ENCODE peak calls at places on chromosomes 12 and 14, in five cellular contexts. D, O, F, U and C are unnamed samples.

GRCh38 chr12:63845726-63846125 is 1.2 kb downstream of the SRGAP1 start:
- DNase-seq in D (no peak), O (no peak), F (peak), U (no peak), C (no peak)

GRCh38 chr14:65565948-65566347 is 153.4 kb downstream of the FUT8 start:
- DNase-seq in D (no peak), O (no peak), F (peak), U (no peak), C (no peak)

GRCh38 chr14:79544671-79545070 is 666.6 kb downstream of the DIO2 start:
- DNase-seq in D (no peak), O (no peak), F (peak), U (no peak), C (no peak)

GRCh38 chr14:51834218-51834617 is 26.2 kb upstream of the GNG2 start:
- DNase-seq in D (no peak), O (no peak), F (no peak), U (no peak), C (no peak)

GRCh38 chr12:123986374-123986920 is 13.4 kb downstream of the ZNF664 start:
- DNase-seq in D (no peak), O (no peak), F (no peak), U (no peak), C (no peak)

GRCh38 chr14:71324767-71325272 is 417.6 kb downstream of the PCNX1 start:
- DNase-seq in D (peak), O (peak), F (no peak), U (no peak), C (peak)

GRCh38 chr14:51999084-51999483 is 9.7 kb downstream of the RTRAF start:
- DNase-seq in D (no peak), O (no peak), F (peak), U (no peak), C (no peak)

GRCh38 chr12:62700091-62700490 is 233.5 kb downstream of the MON2 start:
- DNase-seq in D (no peak), O (no peak), F (peak), U (no peak), C (no peak)

GRCh38 chr14:64434528-64434927 is 30.8 kb upstream of the AKAP5 start:
- DNase-seq in D (no peak), O (no peak), F (no peak), U (no peak), C (no peak)

GRCh38 chr14:75821828-75822521 is 159.8 kb downstream of the TGFB3 start:
- DNase-seq in D (no peak), O (no peak), F (peak), U (no peak), C (no peak)

DNA sequence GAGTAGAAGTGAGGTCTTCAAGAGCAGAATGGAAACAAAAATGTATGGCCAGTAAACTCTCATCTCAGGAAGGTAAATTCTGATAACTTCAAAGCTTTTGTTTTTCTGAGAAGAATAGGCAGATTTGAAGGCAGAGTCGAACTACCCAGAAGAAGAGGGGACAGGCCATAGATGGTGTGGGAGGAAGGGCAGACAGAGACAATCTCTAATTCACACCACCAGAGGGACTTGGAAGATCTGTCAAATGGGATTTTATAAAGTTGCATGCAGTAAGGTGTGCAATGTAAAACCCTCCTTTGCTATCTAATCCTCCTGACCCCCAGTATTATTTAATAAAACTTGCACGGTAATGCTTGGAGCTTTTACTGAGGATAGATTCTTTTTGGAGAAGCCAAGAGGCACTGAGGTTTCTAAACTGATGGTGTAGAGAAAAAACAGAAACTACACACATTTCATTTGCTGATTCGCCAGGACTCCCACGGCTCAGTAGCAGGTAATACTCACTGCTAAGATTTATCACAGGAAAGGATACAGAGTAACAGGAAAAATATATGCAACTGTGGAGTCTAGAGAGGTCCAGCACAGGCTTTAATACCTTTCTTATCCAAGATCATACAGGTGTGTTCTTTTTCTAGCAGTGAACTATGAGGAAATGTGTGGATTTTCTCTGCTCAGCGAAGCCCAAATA is 18.3 kb downstream of the SLC38A2 start:
- DNase-seq in D (no peak), O (no peak), F (no peak), U (peak), C (no peak)
- TF ChIP-seq CTCF in D (no peak), O (no peak), F (peak), U (peak), C (peak)

GRCh38 chr14:102926104-102926503 is 3.6 kb downstream of the AMN start:
- DNase-seq in D (no peak), O (no peak), F (no peak), U (no peak), C (no peak)

GRCh38 chr14:102923920-102924486 is 1.5 kb downstream of the AMN start:
- DNase-seq in D (no peak), O (no peak), F (no peak), U (no peak), C (no peak)

GRCh38 chr14:102925646-102926045 is 3.2 kb downstream of the AMN start:
- DNase-seq in D (no peak), O (no peak), F (no peak), U (no peak), C (no peak)

GRCh38 chr14:102923201-102923919 is 897 bp downstream of the AMN start:
- DNase-seq in D (no peak), O (peak), F (no peak), U (no peak), C (no peak)

GRCh38 chr14:102924632-102925588 is 2.4 kb downstream of the AMN start:
- DNase-seq in D (no peak), O (no peak), F (no peak), U (no peak), C (no peak)
- TF ChIP-seq CTCF in D (no peak), O (no peak), F (peak), U (no peak), C (no peak)

GRCh38 chr14:36069535-36069900 is 107.0 kb downstream of the PTCSC3 start:
- DNase-seq in D (no peak), O (no peak), F (peak), U (peak), C (no peak)
- TF ChIP-seq CTCF in D (no peak), O (peak), F (peak), U (peak), C (peak)

DNA sequence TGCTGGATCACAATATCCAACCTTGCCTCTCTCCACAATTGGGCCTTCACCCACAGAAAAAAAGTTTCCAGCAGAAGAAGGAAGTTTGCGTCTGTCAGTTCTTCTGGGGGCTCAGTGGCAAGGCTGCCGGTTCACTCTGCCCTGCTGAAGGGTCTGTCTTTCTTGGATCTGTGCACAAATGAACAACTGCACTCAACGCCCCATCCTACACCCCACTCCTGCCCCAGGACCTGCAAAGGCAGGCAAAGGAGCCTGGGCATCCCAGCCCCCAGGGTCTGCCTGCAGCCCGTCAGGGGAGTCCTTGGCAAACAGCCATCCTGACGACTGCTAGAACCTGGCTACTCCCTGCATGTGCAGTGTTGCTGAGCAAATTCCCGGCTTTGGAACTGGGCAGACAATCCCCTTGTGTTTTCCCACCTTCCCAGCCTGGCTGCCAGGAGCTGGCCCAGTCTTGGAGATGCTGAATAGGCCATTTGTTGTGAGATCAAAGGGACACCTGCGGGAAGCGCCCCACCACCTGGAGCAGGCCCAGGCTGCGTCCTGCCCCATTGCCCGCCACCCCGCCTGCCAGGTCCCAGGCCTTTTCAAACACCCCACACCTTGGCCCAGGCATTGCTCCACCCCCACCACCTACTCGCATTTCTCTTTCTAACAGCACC is 311.9 kb downstream of the BCL11B start:
- DNase-seq in D (no peak), O (no peak), F (no peak), U (no peak), C (no peak)
- TF ChIP-seq CTCF in D (no peak), O (no peak), F (no peak), U (no peak), C (no peak)

GRCh38 chr12:109476807-109477184 is 304 bp downstream of the KCTD10 start:
- DNase-seq in D (no peak), O (no peak), F (no peak), U (no peak), C (no peak)

GRCh38 chr12:109475121-109475520 is 2.0 kb downstream of the KCTD10 start:
- DNase-seq in D (no peak), O (no peak), F (no peak), U (no peak), C (no peak)

GRCh38 chr12:109475993-109476806 is 900 bp downstream of the KCTD10 start:
- DNase-seq in D (no peak), O (no peak), F (peak), U (no peak), C (no peak)

GRCh38 chr12:109477963-109478315 is 505 bp downstream of the UBE3B start:
- DNase-seq in D (no peak), O (no peak), F (no peak), U (no peak), C (no peak)

GRCh38 chr12:109477185-109477962 is at the start of the genes KCTD10 and UBE3B:
- DNase-seq in D (peak), O (peak), F (peak), U (peak), C (peak)
- TF ChIP-seq CTCF in D (no peak), O (no peak), F (no peak), U (no peak), C (no peak)

GRCh38 chr12:56941299-56942017 is 7.2 kb upstream of the SDR9C7 start:
- DNase-seq in D (no peak), O (no peak), F (peak), U (no peak), C (no peak)
- TF ChIP-seq CTCF in D (no peak), O (no peak), F (no peak), U (no peak), C (no peak)

GRCh38 chr12:5097786-5098185 is 54.1 kb downstream of the KCNA5 start:
- DNase-seq in D (no peak), O (no peak), F (no peak), U (no peak), C (no peak)

GRCh38 chr12:5099136-5099535 is 55.5 kb downstream of the KCNA5 start:
- DNase-seq in D (no peak), O (no peak), F (no peak), U (no peak), C (no peak)

GRCh38 chr12:5094986-5095385 is 51.3 kb downstream of the KCNA5 start:
- DNase-seq in D (no peak), O (no peak), F (peak), U (no peak), C (no peak)

GRCh38 chr12:5094550-5094949 is 50.9 kb downstream of the KCNA5 start:
- DNase-seq in D (no peak), O (no peak), F (peak), U (no peak), C (no peak)

GRCh38 chr12:5096241-5096880 is 52.7 kb downstream of the KCNA5 start:
- DNase-seq in D (no peak), O (no peak), F (peak), U (no peak), C (no peak)
- TF ChIP-seq CTCF in D (no peak), O (no peak), F (peak), U (no peak), C (no peak)

GRCh38 chr12:58099476-58099875 is 158.1 kb downstream of the ATP23 start:
- DNase-seq in D (no peak), O (no peak), F (no peak), U (no peak), C (no peak)

GRCh38 chr12:58104443-58104842 is 163.1 kb downstream of the ATP23 start:
- DNase-seq in D (no peak), O (no peak), F (no peak), U (no peak), C (no peak)

GRCh38 chr12:58106185-58106584 is 164.8 kb downstream of the ATP23 start:
- DNase-seq in D (no peak), O (no peak), F (no peak), U (no peak), C (no peak)

DNA sequence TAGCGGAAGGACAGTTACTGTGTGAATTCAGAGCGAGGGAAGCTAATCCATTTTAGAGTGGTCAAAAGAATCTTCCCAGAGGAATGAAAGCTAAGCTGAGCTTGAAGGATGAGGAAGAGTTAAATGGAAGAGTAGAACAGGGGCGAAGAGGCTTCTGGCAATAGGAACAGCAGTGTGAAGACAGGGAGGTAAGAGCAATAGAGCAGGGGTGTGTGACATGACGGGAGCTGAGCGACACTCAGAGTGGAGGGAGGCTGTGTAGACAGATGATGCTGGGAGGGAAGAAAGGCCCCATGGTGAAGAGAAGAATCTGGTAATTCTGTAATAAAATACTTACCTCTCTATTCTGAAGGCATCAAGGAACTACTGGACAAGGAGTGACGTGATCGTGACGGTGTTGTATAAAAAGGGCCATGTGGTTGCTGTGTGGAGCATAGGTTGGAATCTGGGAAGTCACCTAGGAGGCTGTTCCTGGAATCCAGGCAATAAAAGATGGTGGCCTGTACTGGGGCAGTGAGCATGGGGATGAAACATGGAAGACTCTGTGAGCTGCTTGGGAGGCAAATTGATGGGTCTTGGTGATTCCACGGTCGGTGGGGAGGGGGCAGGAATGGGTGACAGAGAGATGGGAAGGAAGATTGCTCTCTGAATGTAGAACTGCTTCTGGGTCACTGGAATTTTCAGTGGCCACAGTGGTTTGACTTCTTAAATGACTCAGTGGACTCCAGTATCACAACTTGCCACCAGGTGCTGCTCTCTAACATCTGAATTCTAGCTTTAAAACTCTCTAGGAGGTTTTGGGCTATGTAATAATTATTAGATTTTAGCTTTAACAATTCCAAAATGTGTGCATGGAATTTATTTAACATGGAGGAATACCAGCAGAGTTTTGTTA is 164.1 kb downstream of the ATP23 start:
- DNase-seq in D (no peak), O (no peak), F (peak), U (no peak), C (no peak)
- TF ChIP-seq CTCF in D (no peak), O (no peak), F (peak), U (peak), C (no peak)